ENCODE peak calls at places on chromosomes 11 and 22, in seven cellular contexts. One of them, this sample, is unnamed.

GRCh38 chr11:106344392-106344791 is 266.9 kb downstream of the AASDHPPT start:
- DNase-seq in stimulated activated CD8-positive, alpha-beta memory T cell treated with anti-CD3 and anti-CD28 coated beads, Interleukin-2, amount 100 ng/mL, for 48 hours: no peak
- DNase-seq in epithelial cell of prostate: no peak
- DNase-seq in DMS 273 treated with DMSO at 0.1 percent for 48 hours: no peak
- DNase-seq in stimulated activated CD4-positive, alpha-beta T cell treated with anti-CD3 and anti-CD28 coated beads, Interleukin-15, amount 100 ng/mL, for 1 hour: no peak
- DNase-seq in brain microvascular endothelial cell: peak
- DNase-seq in AG09319: no peak
- DNase-seq in this sample: no peak

GRCh38 chr22:23888615-23889401 is 5.4 kb upstream of the MIF start:
- DNase-seq in stimulated activated CD8-positive, alpha-beta memory T cell treated with anti-CD3 and anti-CD28 coated beads, Interleukin-2, amount 100 ng/mL, for 48 hours: no peak
- DNase-seq in epithelial cell of prostate: no peak
- DNase-seq in DMS 273 treated with DMSO at 0.1 percent for 48 hours: no peak
- DNase-seq in stimulated activated CD4-positive, alpha-beta T cell treated with anti-CD3 and anti-CD28 coated beads, Interleukin-15, amount 100 ng/mL, for 1 hour: no peak
- DNase-seq in brain microvascular endothelial cell: peak
- DNase-seq in AG09319: no peak
- DNase-seq in this sample: peak

GRCh38 chr22:36079041-36079440 is 50.4 kb upstream of the RBFOX2 start:
- DNase-seq in stimulated activated CD8-positive, alpha-beta memory T cell treated with anti-CD3 and anti-CD28 coated beads, Interleukin-2, amount 100 ng/mL, for 48 hours: no peak
- DNase-seq in epithelial cell of prostate: no peak
- DNase-seq in DMS 273 treated with DMSO at 0.1 percent for 48 hours: no peak
- DNase-seq in stimulated activated CD4-positive, alpha-beta T cell treated with anti-CD3 and anti-CD28 coated beads, Interleukin-15, amount 100 ng/mL, for 1 hour: no peak
- DNase-seq in brain microvascular endothelial cell: no peak
- DNase-seq in AG09319: no peak
- DNase-seq in this sample: no peak

GRCh38 chr11:35030716-35031213 is 108.2 kb upstream of the CD44 start:
- DNase-seq in stimulated activated CD8-positive, alpha-beta memory T cell treated with anti-CD3 and anti-CD28 coated beads, Interleukin-2, amount 100 ng/mL, for 48 hours: no peak
- DNase-seq in epithelial cell of prostate: peak
- DNase-seq in DMS 273 treated with DMSO at 0.1 percent for 48 hours: no peak
- DNase-seq in stimulated activated CD4-positive, alpha-beta T cell treated with anti-CD3 and anti-CD28 coated beads, Interleukin-15, amount 100 ng/mL, for 1 hour: no peak
- DNase-seq in brain microvascular endothelial cell: peak
- DNase-seq in AG09319: no peak
- DNase-seq in this sample: peak

GRCh38 chr11:113932788-113933187 is 28.2 kb downstream of the HTR3B start:
- DNase-seq in stimulated activated CD8-positive, alpha-beta memory T cell treated with anti-CD3 and anti-CD28 coated beads, Interleukin-2, amount 100 ng/mL, for 48 hours: no peak
- DNase-seq in epithelial cell of prostate: no peak
- DNase-seq in DMS 273 treated with DMSO at 0.1 percent for 48 hours: no peak
- DNase-seq in stimulated activated CD4-positive, alpha-beta T cell treated with anti-CD3 and anti-CD28 coated beads, Interleukin-15, amount 100 ng/mL, for 1 hour: no peak
- DNase-seq in brain microvascular endothelial cell: no peak
- DNase-seq in AG09319: no peak
- DNase-seq in this sample: no peak

GRCh38 chr11:72842644-72843330 is 28.6 kb downstream of the ATG16L2 start:
- DNase-seq in stimulated activated CD8-positive, alpha-beta memory T cell treated with anti-CD3 and anti-CD28 coated beads, Interleukin-2, amount 100 ng/mL, for 48 hours: no peak
- DNase-seq in epithelial cell of prostate: no peak
- DNase-seq in DMS 273 treated with DMSO at 0.1 percent for 48 hours: no peak
- DNase-seq in stimulated activated CD4-positive, alpha-beta T cell treated with anti-CD3 and anti-CD28 coated beads, Interleukin-15, amount 100 ng/mL, for 1 hour: no peak
- DNase-seq in brain microvascular endothelial cell: no peak
- DNase-seq in AG09319: no peak
- DNase-seq in this sample: no peak

GRCh38 chr11:57396744-57397143 is 6.3 kb upstream of the PRG2 start:
- DNase-seq in stimulated activated CD8-positive, alpha-beta memory T cell treated with anti-CD3 and anti-CD28 coated beads, Interleukin-2, amount 100 ng/mL, for 48 hours: no peak
- DNase-seq in epithelial cell of prostate: no peak
- DNase-seq in DMS 273 treated with DMSO at 0.1 percent for 48 hours: no peak
- DNase-seq in stimulated activated CD4-positive, alpha-beta T cell treated with anti-CD3 and anti-CD28 coated beads, Interleukin-15, amount 100 ng/mL, for 1 hour: no peak
- DNase-seq in brain microvascular endothelial cell: no peak
- DNase-seq in AG09319: no peak
- DNase-seq in this sample: no peak

GRCh38 chr11:95443386-95443785 is 212.4 kb upstream of the SESN3 start:
- DNase-seq in stimulated activated CD8-positive, alpha-beta memory T cell treated with anti-CD3 and anti-CD28 coated beads, Interleukin-2, amount 100 ng/mL, for 48 hours: peak
- DNase-seq in epithelial cell of prostate: no peak
- DNase-seq in DMS 273 treated with DMSO at 0.1 percent for 48 hours: no peak
- DNase-seq in stimulated activated CD4-positive, alpha-beta T cell treated with anti-CD3 and anti-CD28 coated beads, Interleukin-15, amount 100 ng/mL, for 1 hour: no peak
- DNase-seq in brain microvascular endothelial cell: no peak
- DNase-seq in AG09319: no peak
- DNase-seq in this sample: no peak

GRCh38 chr11:65089621-65090020 is 5.6 kb downstream of the ZFPL1 start:
- DNase-seq in stimulated activated CD8-positive, alpha-beta memory T cell treated with anti-CD3 and anti-CD28 coated beads, Interleukin-2, amount 100 ng/mL, for 48 hours: no peak
- DNase-seq in epithelial cell of prostate: no peak
- DNase-seq in DMS 273 treated with DMSO at 0.1 percent for 48 hours: no peak
- DNase-seq in stimulated activated CD4-positive, alpha-beta T cell treated with anti-CD3 and anti-CD28 coated beads, Interleukin-15, amount 100 ng/mL, for 1 hour: no peak
- DNase-seq in brain microvascular endothelial cell: no peak
- DNase-seq in AG09319: no peak
- DNase-seq in this sample: no peak

GRCh38 chr11:95469268-95469667 is 238.3 kb upstream of the SESN3 start:
- DNase-seq in stimulated activated CD8-positive, alpha-beta memory T cell treated with anti-CD3 and anti-CD28 coated beads, Interleukin-2, amount 100 ng/mL, for 48 hours: no peak
- DNase-seq in epithelial cell of prostate: no peak
- DNase-seq in DMS 273 treated with DMSO at 0.1 percent for 48 hours: no peak
- DNase-seq in stimulated activated CD4-positive, alpha-beta T cell treated with anti-CD3 and anti-CD28 coated beads, Interleukin-15, amount 100 ng/mL, for 1 hour: no peak
- DNase-seq in brain microvascular endothelial cell: no peak
- DNase-seq in AG09319: no peak
- DNase-seq in this sample: no peak

GRCh38 chr11:46272816-46273427 is 4.5 kb upstream of the CREB3L1 start:
- DNase-seq in stimulated activated CD8-positive, alpha-beta memory T cell treated with anti-CD3 and anti-CD28 coated beads, Interleukin-2, amount 100 ng/mL, for 48 hours: no peak
- DNase-seq in epithelial cell of prostate: no peak
- DNase-seq in DMS 273 treated with DMSO at 0.1 percent for 48 hours: no peak
- DNase-seq in stimulated activated CD4-positive, alpha-beta T cell treated with anti-CD3 and anti-CD28 coated beads, Interleukin-15, amount 100 ng/mL, for 1 hour: no peak
- DNase-seq in brain microvascular endothelial cell: no peak
- DNase-seq in AG09319: no peak
- DNase-seq in this sample: no peak

GRCh38 chr11:128845334-128845780 is 21.7 kb downstream of the KCNJ1 start:
- DNase-seq in stimulated activated CD8-positive, alpha-beta memory T cell treated with anti-CD3 and anti-CD28 coated beads, Interleukin-2, amount 100 ng/mL, for 48 hours: no peak
- DNase-seq in epithelial cell of prostate: no peak
- DNase-seq in DMS 273 treated with DMSO at 0.1 percent for 48 hours: no peak
- DNase-seq in stimulated activated CD4-positive, alpha-beta T cell treated with anti-CD3 and anti-CD28 coated beads, Interleukin-15, amount 100 ng/mL, for 1 hour: no peak
- DNase-seq in brain microvascular endothelial cell: no peak
- DNase-seq in AG09319: no peak
- DNase-seq in this sample: no peak

GRCh38 chr22:47651216-47651987 is 889.0 kb downstream of the TBC1D22A start:
- DNase-seq in stimulated activated CD8-positive, alpha-beta memory T cell treated with anti-CD3 and anti-CD28 coated beads, Interleukin-2, amount 100 ng/mL, for 48 hours: no peak
- DNase-seq in epithelial cell of prostate: no peak
- DNase-seq in DMS 273 treated with DMSO at 0.1 percent for 48 hours: no peak
- DNase-seq in stimulated activated CD4-positive, alpha-beta T cell treated with anti-CD3 and anti-CD28 coated beads, Interleukin-15, amount 100 ng/mL, for 1 hour: no peak
- DNase-seq in brain microvascular endothelial cell: no peak
- DNase-seq in AG09319: no peak
- DNase-seq in this sample: no peak

GRCh38 chr22:41474878-41475451 is 6.0 kb downstream of the ACO2 start:
- DNase-seq in stimulated activated CD8-positive, alpha-beta memory T cell treated with anti-CD3 and anti-CD28 coated beads, Interleukin-2, amount 100 ng/mL, for 48 hours: no peak
- DNase-seq in epithelial cell of prostate: no peak
- DNase-seq in DMS 273 treated with DMSO at 0.1 percent for 48 hours: no peak
- DNase-seq in stimulated activated CD4-positive, alpha-beta T cell treated with anti-CD3 and anti-CD28 coated beads, Interleukin-15, amount 100 ng/mL, for 1 hour: no peak
- DNase-seq in brain microvascular endothelial cell: no peak
- DNase-seq in AG09319: no peak
- DNase-seq in this sample: no peak

GRCh38 chr11:116895053-116895757 is 57.8 kb upstream of the APOA1 start:
- DNase-seq in stimulated activated CD8-positive, alpha-beta memory T cell treated with anti-CD3 and anti-CD28 coated beads, Interleukin-2, amount 100 ng/mL, for 48 hours: no peak
- DNase-seq in epithelial cell of prostate: no peak
- DNase-seq in DMS 273 treated with DMSO at 0.1 percent for 48 hours: no peak
- DNase-seq in stimulated activated CD4-positive, alpha-beta T cell treated with anti-CD3 and anti-CD28 coated beads, Interleukin-15, amount 100 ng/mL, for 1 hour: no peak
- DNase-seq in brain microvascular endothelial cell: no peak
- DNase-seq in AG09319: no peak
- DNase-seq in this sample: peak

GRCh38 chr11:63862923-63863322 is 24.0 kb downstream of the MARK2 start:
- DNase-seq in stimulated activated CD8-positive, alpha-beta memory T cell treated with anti-CD3 and anti-CD28 coated beads, Interleukin-2, amount 100 ng/mL, for 48 hours: no peak
- DNase-seq in epithelial cell of prostate: no peak
- DNase-seq in DMS 273 treated with DMSO at 0.1 percent for 48 hours: no peak
- DNase-seq in stimulated activated CD4-positive, alpha-beta T cell treated with anti-CD3 and anti-CD28 coated beads, Interleukin-15, amount 100 ng/mL, for 1 hour: no peak
- DNase-seq in brain microvascular endothelial cell: peak
- DNase-seq in AG09319: no peak
- DNase-seq in this sample: peak